ENCODE peak calls at places on chromosomes 2 and 18, in nine cellular contexts. One of them, this sample, is unnamed.
A peak's percentile ranks its signal among the peaks of the same experiment; 100 is the strongest.

GRCh38 chr18:532632-533031 is 32.1 kb upstream of the COLEC12 start:
- DNase-seq in OCI-LY7: no peak
- DNase-seq in HCT116: no peak
- DNase-seq in HepG2: no peak
- DNase-seq in fibroblast of lung: no peak
- DNase-seq in ovary: no peak
- DNase-seq in mammary epithelial cell: no peak
- DNase-seq in cardiac muscle cell: no peak
- DNase-seq in esophagus squamous epithelium: no peak
- DNase-seq in this sample: no peak

GRCh38 chr2:133431289-133431688 is 137.0 kb downstream of the NCKAP5 start:
- DNase-seq in OCI-LY7: no peak
- DNase-seq in HCT116: no peak
- DNase-seq in HepG2: no peak
- DNase-seq in fibroblast of lung: peak; percentile 74
- DNase-seq in ovary: no peak
- DNase-seq in mammary epithelial cell: peak; percentile 95
- DNase-seq in cardiac muscle cell: no peak
- DNase-seq in esophagus squamous epithelium: no peak
- DNase-seq in this sample: peak; percentile 8

GRCh38 chr2:43175187-43175490 is 51.3 kb downstream of the ZFP36L2 start:
- DNase-seq in OCI-LY7: no peak
- DNase-seq in HCT116: no peak
- DNase-seq in HepG2: no peak
- DNase-seq in fibroblast of lung: peak; percentile 36
- DNase-seq in ovary: no peak
- DNase-seq in mammary epithelial cell: peak; percentile 65
- DNase-seq in cardiac muscle cell: peak; percentile 40
- DNase-seq in esophagus squamous epithelium: no peak
- DNase-seq in this sample: no peak

GRCh38 chr18:24228661-24229053 is 89.8 kb downstream of the CABYR start:
- DNase-seq in OCI-LY7: no peak
- DNase-seq in HCT116: no peak
- DNase-seq in HepG2: no peak
- DNase-seq in fibroblast of lung: peak; percentile 46
- DNase-seq in ovary: no peak
- DNase-seq in mammary epithelial cell: peak; percentile 37
- DNase-seq in cardiac muscle cell: no peak
- DNase-seq in esophagus squamous epithelium: no peak
- DNase-seq in this sample: peak; percentile 35

GRCh38 chr2:163748420-163748819 is 12.6 kb upstream of the FIGN start:
- DNase-seq in OCI-LY7: no peak
- DNase-seq in HCT116: no peak
- DNase-seq in HepG2: no peak
- DNase-seq in fibroblast of lung: no peak
- DNase-seq in ovary: no peak
- DNase-seq in mammary epithelial cell: peak; percentile 90
- DNase-seq in cardiac muscle cell: no peak
- DNase-seq in esophagus squamous epithelium: no peak
- DNase-seq in this sample: no peak

GRCh38 chr2:38497670-38498037 is 105.1 kb downstream of the HNRNPLL start:
- DNase-seq in OCI-LY7: no peak
- DNase-seq in HCT116: no peak
- DNase-seq in HepG2: peak; percentile 87
- DNase-seq in fibroblast of lung: no peak
- DNase-seq in ovary: no peak
- DNase-seq in mammary epithelial cell: no peak
- DNase-seq in cardiac muscle cell: no peak
- DNase-seq in esophagus squamous epithelium: no peak
- DNase-seq in this sample: no peak

GRCh38 chr2:9630001-9630749 is 622 bp downstream of the YWHAQ start:
- DNase-seq in OCI-LY7: peak; percentile 82
- DNase-seq in HCT116: peak; percentile 19
- DNase-seq in HepG2: peak; percentile 73
- DNase-seq in fibroblast of lung: peak; percentile 64
- DNase-seq in ovary: peak; percentile 85
- DNase-seq in mammary epithelial cell: peak; percentile 72
- DNase-seq in cardiac muscle cell: peak; percentile 78
- DNase-seq in esophagus squamous epithelium: no peak
- DNase-seq in this sample: peak; percentile 73

GRCh38 chr2:36357506-36358316 is 2.1 kb downstream of the CRIM1 start:
- DNase-seq in OCI-LY7: peak; percentile 68
- DNase-seq in HCT116: peak; percentile 69
- DNase-seq in HepG2: peak; percentile 79
- DNase-seq in fibroblast of lung: peak; percentile 85
- DNase-seq in ovary: peak; percentile 68
- DNase-seq in mammary epithelial cell: peak; percentile 84
- DNase-seq in cardiac muscle cell: peak; percentile 76
- DNase-seq in esophagus squamous epithelium: no peak
- DNase-seq in this sample: peak; percentile 43

GRCh38 chr2:55862673-55863390 is 60.8 kb downstream of the EFEMP1 start:
- DNase-seq in OCI-LY7: no peak
- DNase-seq in HCT116: no peak
- DNase-seq in HepG2: no peak
- DNase-seq in fibroblast of lung: peak; percentile 100
- DNase-seq in ovary: no peak
- DNase-seq in mammary epithelial cell: peak; percentile 99
- DNase-seq in cardiac muscle cell: peak; percentile 99
- DNase-seq in esophagus squamous epithelium: no peak
- DNase-seq in this sample: no peak

GRCh38 chr2:57908736-57909161 is 137.9 kb upstream of the VRK2 start:
- DNase-seq in OCI-LY7: no peak
- DNase-seq in HCT116: no peak
- DNase-seq in HepG2: no peak
- DNase-seq in fibroblast of lung: no peak
- DNase-seq in ovary: no peak
- DNase-seq in mammary epithelial cell: no peak
- DNase-seq in cardiac muscle cell: no peak
- DNase-seq in esophagus squamous epithelium: no peak
- DNase-seq in this sample: no peak

GRCh38 chr2:240200230-240201051 is 60.0 kb upstream of the OTOS start:
- DNase-seq in OCI-LY7: no peak
- DNase-seq in HCT116: no peak
- DNase-seq in HepG2: no peak
- DNase-seq in fibroblast of lung: no peak
- DNase-seq in ovary: peak; percentile 53
- DNase-seq in mammary epithelial cell: no peak
- DNase-seq in cardiac muscle cell: peak; percentile 66
- DNase-seq in esophagus squamous epithelium: no peak
- DNase-seq in this sample: no peak

GRCh38 chr18:36419188-36419912 is 121.8 kb downstream of the FHOD3 start:
- DNase-seq in OCI-LY7: no peak
- DNase-seq in HCT116: no peak
- DNase-seq in HepG2: no peak
- DNase-seq in fibroblast of lung: no peak
- DNase-seq in ovary: no peak
- DNase-seq in mammary epithelial cell: no peak
- DNase-seq in cardiac muscle cell: no peak
- DNase-seq in esophagus squamous epithelium: no peak
- DNase-seq in this sample: no peak

GRCh38 chr18:24792164-24792563 is 331.7 kb downstream of the HRH4 start:
- DNase-seq in OCI-LY7: no peak
- DNase-seq in HCT116: no peak
- DNase-seq in HepG2: no peak
- DNase-seq in fibroblast of lung: no peak
- DNase-seq in ovary: no peak
- DNase-seq in mammary epithelial cell: no peak
- DNase-seq in cardiac muscle cell: no peak
- DNase-seq in esophagus squamous epithelium: no peak
- DNase-seq in this sample: no peak

GRCh38 chr2:65064728-65065552 is 8.7 kb downstream of the CEP68 start:
- DNase-seq in OCI-LY7: peak; percentile 88
- DNase-seq in HCT116: no peak
- DNase-seq in HepG2: peak; percentile 36
- DNase-seq in fibroblast of lung: peak; percentile 92
- DNase-seq in ovary: peak; percentile 65
- DNase-seq in mammary epithelial cell: peak; percentile 77
- DNase-seq in cardiac muscle cell: peak; percentile 92
- DNase-seq in esophagus squamous epithelium: peak; percentile 19
- DNase-seq in this sample: peak; percentile 70

GRCh38 chr2:173983414-173983871 is 18.3 kb upstream of the SP3 start:
- DNase-seq in OCI-LY7: no peak
- DNase-seq in HCT116: no peak
- DNase-seq in HepG2: peak; percentile 58
- DNase-seq in fibroblast of lung: peak; percentile 39
- DNase-seq in ovary: no peak
- DNase-seq in mammary epithelial cell: no peak
- DNase-seq in cardiac muscle cell: peak; percentile 66
- DNase-seq in esophagus squamous epithelium: no peak
- DNase-seq in this sample: no peak
- H3K27ac ChIP-seq in OCI-LY7: no peak overlapping the region
- H3K27ac ChIP-seq in HCT116: no peak overlapping the region
- H3K27ac ChIP-seq in HepG2: no peak overlapping the region
- H3K27ac ChIP-seq in fibroblast of lung: no peak overlapping the region
- H3K27ac ChIP-seq in ovary: no peak overlapping the region
- H3K27ac ChIP-seq in mammary epithelial cell: peak overlapping the region; percentile 58
- H3K27ac ChIP-seq in cardiac muscle cell: no peak overlapping the region
- H3K27ac ChIP-seq in esophagus squamous epithelium: peak overlapping the region; percentile 53
- H3K27ac ChIP-seq in this sample: no peak overlapping the region

GRCh38 chr2:223882715-223883114 is 45.3 kb upstream of the AP1S3 start:
- DNase-seq in OCI-LY7: no peak
- DNase-seq in HCT116: no peak
- DNase-seq in HepG2: no peak
- DNase-seq in fibroblast of lung: no peak
- DNase-seq in ovary: no peak
- DNase-seq in mammary epithelial cell: no peak
- DNase-seq in cardiac muscle cell: no peak
- DNase-seq in esophagus squamous epithelium: no peak
- DNase-seq in this sample: no peak

GRCh38 chr2:223889133-223889769 is 51.9 kb upstream of the AP1S3 start:
- DNase-seq in OCI-LY7: no peak
- DNase-seq in HCT116: no peak
- DNase-seq in HepG2: no peak
- DNase-seq in fibroblast of lung: no peak
- DNase-seq in ovary: no peak
- DNase-seq in mammary epithelial cell: peak; percentile 48
- DNase-seq in cardiac muscle cell: no peak
- DNase-seq in esophagus squamous epithelium: no peak
- DNase-seq in this sample: no peak

GRCh38 chr2:223888251-223888650 is 50.9 kb upstream of the AP1S3 start:
- DNase-seq in OCI-LY7: no peak
- DNase-seq in HCT116: no peak
- DNase-seq in HepG2: no peak
- DNase-seq in fibroblast of lung: no peak
- DNase-seq in ovary: no peak
- DNase-seq in mammary epithelial cell: no peak
- DNase-seq in cardiac muscle cell: no peak
- DNase-seq in esophagus squamous epithelium: no peak
- DNase-seq in this sample: no peak

GRCh38 chr2:223884399-223884798 is 47.0 kb upstream of the AP1S3 start:
- DNase-seq in OCI-LY7: no peak
- DNase-seq in HCT116: no peak
- DNase-seq in HepG2: no peak
- DNase-seq in fibroblast of lung: peak; percentile 56
- DNase-seq in ovary: no peak
- DNase-seq in mammary epithelial cell: no peak
- DNase-seq in cardiac muscle cell: no peak
- DNase-seq in esophagus squamous epithelium: no peak
- DNase-seq in this sample: no peak

DNA sequence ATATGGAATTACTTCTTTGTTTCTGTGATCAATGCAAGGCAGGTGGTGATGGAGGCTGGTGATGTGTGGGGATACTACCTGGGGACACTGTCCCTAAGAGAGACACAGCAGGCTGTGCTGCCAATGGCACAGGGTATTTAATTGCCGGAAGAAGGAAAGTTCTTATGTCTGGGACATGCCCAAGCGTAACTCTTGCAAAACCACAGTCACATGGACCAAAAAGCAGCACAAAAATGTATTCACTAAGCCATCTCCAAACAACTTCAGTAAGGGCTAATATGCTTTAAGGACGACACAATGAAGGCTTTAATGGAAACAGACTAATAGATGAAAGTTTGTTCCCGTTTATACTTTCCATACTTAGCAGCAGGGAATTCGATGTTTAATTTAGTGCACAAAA is 49.7 kb upstream of the AP1S3 start:
- DNase-seq in OCI-LY7: no peak
- DNase-seq in HCT116: no peak
- DNase-seq in HepG2: peak; percentile 54
- DNase-seq in fibroblast of lung: peak; percentile 62
- DNase-seq in ovary: no peak
- DNase-seq in mammary epithelial cell: peak; percentile 69
- DNase-seq in cardiac muscle cell: peak; percentile 13
- DNase-seq in esophagus squamous epithelium: no peak
- DNase-seq in this sample: no peak
- H3K36me3 ChIP-seq in OCI-LY7: peaks cover 39% of the 10 kb centered on the region
- H3K36me3 ChIP-seq in HCT116: peaks cover 6% of the 10 kb centered on the region
- H3K36me3 ChIP-seq in HepG2: peaks cover 44% of the 10 kb centered on the region
- H3K36me3 ChIP-seq in fibroblast of lung: peaks cover 10% of the 10 kb centered on the region
- H3K36me3 ChIP-seq in ovary: no peaks in the 10 kb centered on the region
- H3K36me3 ChIP-seq in mammary epithelial cell: peaks cover 11% of the 10 kb centered on the region
- H3K36me3 ChIP-seq in cardiac muscle cell: peaks cover 6% of the 10 kb centered on the region
- H3K36me3 ChIP-seq in esophagus squamous epithelium: no peaks in the 10 kb centered on the region
- H3K36me3 ChIP-seq in this sample: peaks cover 9% of the 10 kb centered on the region

GRCh38 chr18:70314383-70314782 is 25.5 kb downstream of the SOCS6 start:
- DNase-seq in OCI-LY7: no peak
- DNase-seq in HCT116: no peak
- DNase-seq in HepG2: no peak
- DNase-seq in fibroblast of lung: no peak
- DNase-seq in ovary: no peak
- DNase-seq in mammary epithelial cell: no peak
- DNase-seq in cardiac muscle cell: no peak
- DNase-seq in esophagus squamous epithelium: no peak
- DNase-seq in this sample: no peak
- H3K4me3 ChIP-seq in OCI-LY7: no peak overlapping the region
- H3K4me3 ChIP-seq in HCT116: no peak overlapping the region
- H3K4me3 ChIP-seq in HepG2: no peak overlapping the region
- H3K4me3 ChIP-seq in fibroblast of lung: no peak overlapping the region
- H3K4me3 ChIP-seq in ovary: no peak overlapping the region
- H3K4me3 ChIP-seq in mammary epithelial cell: no peak overlapping the region
- H3K4me3 ChIP-seq in cardiac muscle cell: no peak overlapping the region
- H3K4me3 ChIP-seq in esophagus squamous epithelium: no peak overlapping the region
- H3K4me3 ChIP-seq in this sample: no peak overlapping the region

GRCh38 chr2:26711457-26712155 is 19.1 kb downstream of the KCNK3 start:
- DNase-seq in OCI-LY7: no peak
- DNase-seq in HCT116: no peak
- DNase-seq in HepG2: no peak
- DNase-seq in fibroblast of lung: no peak
- DNase-seq in ovary: no peak
- DNase-seq in mammary epithelial cell: no peak
- DNase-seq in cardiac muscle cell: no peak
- DNase-seq in esophagus squamous epithelium: no peak
- DNase-seq in this sample: no peak
- H3K27ac ChIP-seq in OCI-LY7: no peak overlapping the region
- H3K27ac ChIP-seq in HCT116: no peak overlapping the region
- H3K27ac ChIP-seq in HepG2: no peak overlapping the region
- H3K27ac ChIP-seq in fibroblast of lung: no peak overlapping the region
- H3K27ac ChIP-seq in ovary: no peak overlapping the region
- H3K27ac ChIP-seq in mammary epithelial cell: no peak overlapping the region
- H3K27ac ChIP-seq in cardiac muscle cell: peak overlapping the region; percentile 84
- H3K27ac ChIP-seq in esophagus squamous epithelium: peak overlapping the region; percentile 55
- H3K27ac ChIP-seq in this sample: no peak overlapping the region

GRCh38 chr18:41966943-41967342 is 11.9 kb downstream of the PIK3C3 start:
- DNase-seq in OCI-LY7: no peak
- DNase-seq in HCT116: no peak
- DNase-seq in HepG2: no peak
- DNase-seq in fibroblast of lung: no peak
- DNase-seq in ovary: peak; percentile 58
- DNase-seq in mammary epithelial cell: no peak
- DNase-seq in cardiac muscle cell: peak; percentile 52
- DNase-seq in esophagus squamous epithelium: no peak
- DNase-seq in this sample: no peak
- H3K36me3 ChIP-seq in OCI-LY7: peaks cover 27% of the 10 kb centered on the region
- H3K36me3 ChIP-seq in HCT116: peaks cover 9% of the 10 kb centered on the region
- H3K36me3 ChIP-seq in HepG2: peaks cover 46% of the 10 kb centered on the region
- H3K36me3 ChIP-seq in fibroblast of lung: peaks cover 9% of the 10 kb centered on the region
- H3K36me3 ChIP-seq in ovary: no peaks in the 10 kb centered on the region
- H3K36me3 ChIP-seq in mammary epithelial cell: peaks cover 30% of the 10 kb centered on the region
- H3K36me3 ChIP-seq in cardiac muscle cell: peaks cover 23% of the 10 kb centered on the region
- H3K36me3 ChIP-seq in esophagus squamous epithelium: peaks cover 7% of the 10 kb centered on the region
- H3K36me3 ChIP-seq in this sample: peaks cover 2% of the 10 kb centered on the region